ENCODE peak calls at places on chromosomes 1 and 21, in ten cellular contexts. One of them, this sample, is unnamed.

GRCh38 chr1:19416145-19416544 is 69.2 kb downstream of the CAPZB start:
- DNase-seq in IMR-90: no peak
- DNase-seq in MM.1S: no peak
- DNase-seq in cardiac muscle cell: no peak
- DNase-seq in GM12865: no peak
- DNase-seq in epithelial cell of esophagus: peak; percentile 81
- DNase-seq in cardiac fibroblast: no peak
- DNase-seq in foreskin fibroblast: no peak
- DNase-seq in neural crest cell: no peak
- DNase-seq in esophagus squamous epithelium: no peak
- DNase-seq in this sample: no peak

GRCh38 chr1:45552309-45552708 is 1.7 kb downstream of the AKR1A1 start:
- DNase-seq in IMR-90: no peak
- DNase-seq in MM.1S: peak; percentile 69
- DNase-seq in cardiac muscle cell: no peak
- DNase-seq in GM12865: peak; percentile 60
- DNase-seq in epithelial cell of esophagus: peak; percentile 95
- DNase-seq in cardiac fibroblast: no peak
- DNase-seq in foreskin fibroblast: no peak
- DNase-seq in neural crest cell: no peak
- DNase-seq in esophagus squamous epithelium: no peak
- DNase-seq in this sample: no peak

GRCh38 chr1:244224487-244225430 is 173.7 kb downstream of the ZBTB18 start:
- DNase-seq in IMR-90: no peak
- DNase-seq in MM.1S: no peak
- DNase-seq in cardiac muscle cell: peak; percentile 76
- DNase-seq in GM12865: no peak
- DNase-seq in epithelial cell of esophagus: peak; percentile 23
- DNase-seq in cardiac fibroblast: peak; percentile 46
- DNase-seq in foreskin fibroblast: no peak
- DNase-seq in neural crest cell: no peak
- DNase-seq in esophagus squamous epithelium: no peak
- DNase-seq in this sample: no peak

GRCh38 chr1:206809504-206810084 is 37.3 kb upstream of the IL10 start:
- DNase-seq in IMR-90: peak; percentile 45
- DNase-seq in MM.1S: peak; percentile 84
- DNase-seq in cardiac muscle cell: peak; percentile 71
- DNase-seq in GM12865: peak; percentile 61
- DNase-seq in epithelial cell of esophagus: peak; percentile 73
- DNase-seq in cardiac fibroblast: peak; percentile 74
- DNase-seq in foreskin fibroblast: peak; percentile 25
- DNase-seq in neural crest cell: no peak
- DNase-seq in esophagus squamous epithelium: no peak
- DNase-seq in this sample: no peak

GRCh38 chr1:54982739-54983138 is 2.3 kb downstream of the TMEM61 start:
- DNase-seq in IMR-90: no peak
- DNase-seq in MM.1S: peak; percentile 40
- DNase-seq in cardiac muscle cell: no peak
- DNase-seq in GM12865: no peak
- DNase-seq in epithelial cell of esophagus: no peak
- DNase-seq in cardiac fibroblast: no peak
- DNase-seq in foreskin fibroblast: no peak
- DNase-seq in neural crest cell: no peak
- DNase-seq in esophagus squamous epithelium: no peak
- DNase-seq in this sample: no peak

GRCh38 chr1:23459338-23459757 is 24.6 kb downstream of the ASAP3 start:
- DNase-seq in IMR-90: no peak
- DNase-seq in MM.1S: no peak
- DNase-seq in cardiac muscle cell: no peak
- DNase-seq in GM12865: no peak
- DNase-seq in epithelial cell of esophagus: no peak
- DNase-seq in cardiac fibroblast: no peak
- DNase-seq in foreskin fibroblast: no peak
- DNase-seq in neural crest cell: no peak
- DNase-seq in esophagus squamous epithelium: no peak
- DNase-seq in this sample: no peak

GRCh38 chr21:45322960-45323461 is 35.3 kb upstream of the POFUT2 start:
- DNase-seq in IMR-90: no peak
- DNase-seq in MM.1S: no peak
- DNase-seq in cardiac muscle cell: peak; percentile 72
- DNase-seq in GM12865: no peak
- DNase-seq in epithelial cell of esophagus: no peak
- DNase-seq in cardiac fibroblast: peak; percentile 70
- DNase-seq in foreskin fibroblast: no peak
- DNase-seq in neural crest cell: no peak
- DNase-seq in esophagus squamous epithelium: no peak
- DNase-seq in this sample: no peak

GRCh38 chr1:93880731-93881130 is 1.7 kb upstream of the DNTTIP2 start:
- DNase-seq in IMR-90: peak; percentile 60
- DNase-seq in MM.1S: no peak
- DNase-seq in cardiac muscle cell: no peak
- DNase-seq in GM12865: no peak
- DNase-seq in epithelial cell of esophagus: no peak
- DNase-seq in cardiac fibroblast: no peak
- DNase-seq in foreskin fibroblast: no peak
- DNase-seq in neural crest cell: no peak
- DNase-seq in esophagus squamous epithelium: no peak
- DNase-seq in this sample: no peak

GRCh38 chr1:15851251-15852035 is 3.9 kb downstream of the SPEN start:
- DNase-seq in IMR-90: no peak
- DNase-seq in MM.1S: no peak
- DNase-seq in cardiac muscle cell: no peak
- DNase-seq in GM12865: no peak
- DNase-seq in epithelial cell of esophagus: peak; percentile 27
- DNase-seq in cardiac fibroblast: no peak
- DNase-seq in foreskin fibroblast: no peak
- DNase-seq in neural crest cell: no peak
- DNase-seq in esophagus squamous epithelium: no peak
- DNase-seq in this sample: no peak

GRCh38 chr21:34812510-34813265 is 143.9 kb downstream of the CLIC6 start:
- DNase-seq in IMR-90: peak; percentile 99
- DNase-seq in MM.1S: no peak
- DNase-seq in cardiac muscle cell: peak; percentile 58
- DNase-seq in GM12865: no peak
- DNase-seq in epithelial cell of esophagus: peak; percentile 82
- DNase-seq in cardiac fibroblast: peak; percentile 58
- DNase-seq in foreskin fibroblast: peak; percentile 94
- DNase-seq in neural crest cell: no peak
- DNase-seq in esophagus squamous epithelium: no peak
- DNase-seq in this sample: no peak

GRCh38 chr1:112141301-112141700 is 151.8 kb upstream of the KCND3 start:
- DNase-seq in IMR-90: no peak
- DNase-seq in MM.1S: no peak
- DNase-seq in cardiac muscle cell: no peak
- DNase-seq in GM12865: no peak
- DNase-seq in epithelial cell of esophagus: no peak
- DNase-seq in cardiac fibroblast: no peak
- DNase-seq in foreskin fibroblast: no peak
- DNase-seq in neural crest cell: no peak
- DNase-seq in esophagus squamous epithelium: no peak
- DNase-seq in this sample: no peak

GRCh38 chr1:42153598-42153995 is 387 bp downstream of the GUCA2B start:
- DNase-seq in IMR-90: no peak
- DNase-seq in MM.1S: no peak
- DNase-seq in cardiac muscle cell: no peak
- DNase-seq in GM12865: no peak
- DNase-seq in epithelial cell of esophagus: no peak
- DNase-seq in cardiac fibroblast: no peak
- DNase-seq in foreskin fibroblast: no peak
- DNase-seq in neural crest cell: no peak
- DNase-seq in esophagus squamous epithelium: no peak
- DNase-seq in this sample: no peak

GRCh38 chr1:42155362-42155761 is 2.2 kb downstream of the GUCA2B start:
- DNase-seq in IMR-90: no peak
- DNase-seq in MM.1S: no peak
- DNase-seq in cardiac muscle cell: no peak
- DNase-seq in GM12865: no peak
- DNase-seq in epithelial cell of esophagus: no peak
- DNase-seq in cardiac fibroblast: no peak
- DNase-seq in foreskin fibroblast: no peak
- DNase-seq in neural crest cell: no peak
- DNase-seq in esophagus squamous epithelium: no peak
- DNase-seq in this sample: no peak

GRCh38 chr1:42162181-42162580 is 2.4 kb downstream of the GUCA2A start:
- DNase-seq in IMR-90: no peak
- DNase-seq in MM.1S: no peak
- DNase-seq in cardiac muscle cell: no peak
- DNase-seq in GM12865: no peak
- DNase-seq in epithelial cell of esophagus: no peak
- DNase-seq in cardiac fibroblast: no peak
- DNase-seq in foreskin fibroblast: no peak
- DNase-seq in neural crest cell: no peak
- DNase-seq in esophagus squamous epithelium: no peak
- DNase-seq in this sample: no peak

GRCh38 chr1:42154685-42155084 is 1.5 kb downstream of the GUCA2B start:
- DNase-seq in IMR-90: no peak
- DNase-seq in MM.1S: no peak
- DNase-seq in cardiac muscle cell: no peak
- DNase-seq in GM12865: no peak
- DNase-seq in epithelial cell of esophagus: no peak
- DNase-seq in cardiac fibroblast: no peak
- DNase-seq in foreskin fibroblast: no peak
- DNase-seq in neural crest cell: no peak
- DNase-seq in esophagus squamous epithelium: no peak
- DNase-seq in this sample: no peak

DNA sequence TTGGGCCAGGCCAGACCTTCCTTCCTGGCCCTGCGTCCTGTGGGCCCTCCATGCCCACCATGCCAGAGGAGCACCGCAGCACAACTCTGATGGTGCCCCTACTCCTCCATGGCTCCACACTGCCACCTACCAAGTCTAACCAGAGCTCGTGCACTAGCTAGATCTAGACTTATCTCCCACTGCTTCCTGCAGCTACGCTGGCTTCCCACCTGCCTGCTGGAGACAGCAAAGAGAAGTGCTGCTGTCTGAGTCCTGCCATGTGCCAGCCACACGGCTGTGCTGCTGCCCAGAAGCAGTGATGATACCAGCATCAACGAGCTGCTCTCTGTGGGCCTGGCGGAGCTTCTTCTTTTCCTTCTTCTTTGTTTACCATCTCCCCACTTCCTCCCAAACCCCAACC is 4.5 kb downstream of the GUCA2B start:
- DNase-seq in IMR-90: no peak
- DNase-seq in MM.1S: no peak
- DNase-seq in cardiac muscle cell: no peak
- DNase-seq in GM12865: peak; percentile 12
- DNase-seq in epithelial cell of esophagus: no peak
- DNase-seq in cardiac fibroblast: no peak
- DNase-seq in foreskin fibroblast: no peak
- DNase-seq in neural crest cell: no peak
- DNase-seq in esophagus squamous epithelium: no peak
- DNase-seq in this sample: no peak
- TF ChIP-seq CTCF in IMR-90: no peak
- TF ChIP-seq CTCF in MM.1S: peak; percentile 12
- TF ChIP-seq CTCF in cardiac muscle cell: no peak
- TF ChIP-seq CTCF in GM12865: no peak
- TF ChIP-seq CTCF in epithelial cell of esophagus: no peak
- TF ChIP-seq CTCF in cardiac fibroblast: no peak
- TF ChIP-seq CTCF in foreskin fibroblast: no peak
- TF ChIP-seq CTCF in neural crest cell: no peak
- TF ChIP-seq CTCF in esophagus squamous epithelium: no peak
- TF ChIP-seq CTCF in this sample: peak; percentile 32

GRCh38 chr1:152960452-152961044 is 9.9 kb upstream of the SPRR4 start:
- DNase-seq in IMR-90: no peak
- DNase-seq in MM.1S: no peak
- DNase-seq in cardiac muscle cell: no peak
- DNase-seq in GM12865: peak; percentile 71
- DNase-seq in epithelial cell of esophagus: no peak
- DNase-seq in cardiac fibroblast: no peak
- DNase-seq in foreskin fibroblast: no peak
- DNase-seq in neural crest cell: no peak
- DNase-seq in esophagus squamous epithelium: no peak
- DNase-seq in this sample: no peak
- TF ChIP-seq CTCF in IMR-90: no peak
- TF ChIP-seq CTCF in MM.1S: peak; percentile 17
- TF ChIP-seq CTCF in cardiac muscle cell: no peak
- TF ChIP-seq CTCF in GM12865: peak; percentile 68
- TF ChIP-seq CTCF in epithelial cell of esophagus: peak; percentile 18
- TF ChIP-seq CTCF in cardiac fibroblast: no peak
- TF ChIP-seq CTCF in foreskin fibroblast: no peak
- TF ChIP-seq CTCF in neural crest cell: no peak
- TF ChIP-seq CTCF in esophagus squamous epithelium: no peak
- TF ChIP-seq CTCF in this sample: peak; percentile 40

GRCh38 chr1:165644064-165644735 is 13.2 kb downstream of the MGST3 start:
- DNase-seq in IMR-90: peak; percentile 31
- DNase-seq in MM.1S: no peak
- DNase-seq in cardiac muscle cell: no peak
- DNase-seq in GM12865: no peak
- DNase-seq in epithelial cell of esophagus: peak; percentile 82
- DNase-seq in cardiac fibroblast: no peak
- DNase-seq in foreskin fibroblast: no peak
- DNase-seq in neural crest cell: no peak
- DNase-seq in esophagus squamous epithelium: no peak
- DNase-seq in this sample: no peak

GRCh38 chr1:165648919-165649572 is 18.0 kb downstream of the MGST3 start:
- DNase-seq in IMR-90: no peak
- DNase-seq in MM.1S: no peak
- DNase-seq in cardiac muscle cell: no peak
- DNase-seq in GM12865: no peak
- DNase-seq in epithelial cell of esophagus: no peak
- DNase-seq in cardiac fibroblast: no peak
- DNase-seq in foreskin fibroblast: no peak
- DNase-seq in neural crest cell: no peak
- DNase-seq in esophagus squamous epithelium: no peak
- DNase-seq in this sample: no peak

GRCh38 chr1:165647517-165647916 is 16.5 kb downstream of the MGST3 start:
- DNase-seq in IMR-90: no peak
- DNase-seq in MM.1S: no peak
- DNase-seq in cardiac muscle cell: no peak
- DNase-seq in GM12865: no peak
- DNase-seq in epithelial cell of esophagus: no peak
- DNase-seq in cardiac fibroblast: no peak
- DNase-seq in foreskin fibroblast: no peak
- DNase-seq in neural crest cell: no peak
- DNase-seq in esophagus squamous epithelium: no peak
- DNase-seq in this sample: no peak

GRCh38 chr1:165647970-165648369 is 16.9 kb downstream of the MGST3 start:
- DNase-seq in IMR-90: peak; percentile 29
- DNase-seq in MM.1S: no peak
- DNase-seq in cardiac muscle cell: peak; percentile 52
- DNase-seq in GM12865: no peak
- DNase-seq in epithelial cell of esophagus: no peak
- DNase-seq in cardiac fibroblast: peak; percentile 64
- DNase-seq in foreskin fibroblast: no peak
- DNase-seq in neural crest cell: no peak
- DNase-seq in esophagus squamous epithelium: no peak
- DNase-seq in this sample: no peak

GRCh38 chr1:165645654-165646366 is 14.8 kb downstream of the MGST3 start:
- DNase-seq in IMR-90: no peak
- DNase-seq in MM.1S: no peak
- DNase-seq in cardiac muscle cell: no peak
- DNase-seq in GM12865: peak; percentile 12
- DNase-seq in epithelial cell of esophagus: peak; percentile 16
- DNase-seq in cardiac fibroblast: no peak
- DNase-seq in foreskin fibroblast: no peak
- DNase-seq in neural crest cell: no peak
- DNase-seq in esophagus squamous epithelium: no peak
- DNase-seq in this sample: no peak
- TF ChIP-seq CTCF in IMR-90: no peak
- TF ChIP-seq CTCF in MM.1S: no peak
- TF ChIP-seq CTCF in cardiac muscle cell: no peak
- TF ChIP-seq CTCF in GM12865: no peak
- TF ChIP-seq CTCF in epithelial cell of esophagus: no peak
- TF ChIP-seq CTCF in cardiac fibroblast: no peak
- TF ChIP-seq CTCF in foreskin fibroblast: no peak
- TF ChIP-seq CTCF in neural crest cell: no peak
- TF ChIP-seq CTCF in esophagus squamous epithelium: no peak
- TF ChIP-seq CTCF in this sample: no peak

GRCh38 chr1:145978860-145979745 is 14.6 kb downstream of the POLR3GL start:
- DNase-seq in IMR-90: peak; percentile 100
- DNase-seq in MM.1S: peak; percentile 100
- DNase-seq in cardiac muscle cell: peak; percentile 100
- DNase-seq in GM12865: peak; percentile 99
- DNase-seq in epithelial cell of esophagus: peak; percentile 100
- DNase-seq in cardiac fibroblast: peak; percentile 100
- DNase-seq in foreskin fibroblast: peak; percentile 100
- DNase-seq in neural crest cell: peak; percentile 60
- DNase-seq in esophagus squamous epithelium: peak; percentile 89
- DNase-seq in this sample: peak; percentile 89
- TF ChIP-seq CTCF in IMR-90: no peak
- TF ChIP-seq CTCF in MM.1S: peak; percentile 45
- TF ChIP-seq CTCF in cardiac muscle cell: peak; percentile 38
- TF ChIP-seq CTCF in GM12865: peak; percentile 32
- TF ChIP-seq CTCF in epithelial cell of esophagus: peak; percentile 25
- TF ChIP-seq CTCF in cardiac fibroblast: no peak
- TF ChIP-seq CTCF in foreskin fibroblast: peak; percentile 32
- TF ChIP-seq CTCF in neural crest cell: peak; percentile 34
- TF ChIP-seq CTCF in esophagus squamous epithelium: peak; percentile 16
- TF ChIP-seq CTCF in this sample: peak; percentile 42

This sample was measured in GM13977.